ENCODE peak calls at places on chromosomes 3 and 15, in five cellular contexts. A, R, S, J and L are unnamed samples.
A peak's percentile ranks its signal among the peaks of the same experiment; 100 is the strongest.

GRCh38 chr3:112814256-112814655 is 32.4 kb downstream of the CD200R1L start:
- DNase-seq in A (peak; percentile 8), R (no peak), S (no peak), J (no peak), L (no peak)

GRCh38 chr3:131526801-131527347 is 24.1 kb upstream of the MRPL3 start:
- DNase-seq in A (no peak), R (no peak), S (peak; percentile 48), J (peak; percentile 42), L (peak; percentile 20)

GRCh38 chr3:43684944-43685343 is 5.8 kb upstream of the ABHD5 start:
- DNase-seq in A (no peak), R (no peak), S (no peak), J (no peak), L (no peak)

GRCh38 chr3:24373198-24373959 is 121.3 kb downstream of the THRB start:
- DNase-seq in A (no peak), R (peak; percentile 82), S (no peak), J (peak; percentile 22), L (no peak)

GRCh38 chr15:51861557-51862350 is 32.3 kb downstream of the TMOD3 start:
- DNase-seq in A (no peak), R (no peak), S (no peak), J (no peak), L (no peak)

GRCh38 chr3:124230432-124230831 is 238.5 kb upstream of the ROPN1 start:
- DNase-seq in A (no peak), R (no peak), S (no peak), J (no peak), L (no peak)

GRCh38 chr3:57647292-57647940 is 45.5 kb downstream of the DENND6A start:
- DNase-seq in A (no peak), R (no peak), S (no peak), J (no peak), L (no peak)

GRCh38 chr15:27137127-27137526 is 166.1 kb downstream of the GABRG3 start:
- DNase-seq in A (no peak), R (no peak), S (no peak), J (no peak), L (no peak)

GRCh38 chr15:36053746-36054145 is 507.8 kb upstream of the DPH6 start:
- DNase-seq in A (no peak), R (no peak), S (no peak), J (no peak), L (no peak)

GRCh38 chr15:69976366-69976994 is 121.2 kb downstream of the TLE3 start:
- DNase-seq in A (no peak), R (no peak), S (no peak), J (peak; percentile 29), L (no peak)

GRCh38 chr3:58466899-58467563 is 24.9 kb upstream of the KCTD6 start:
- DNase-seq in A (no peak), R (no peak), S (no peak), J (no peak), L (no peak)

GRCh38 chr3:54188176-54188791 is 65.9 kb downstream of the CACNA2D3 start:
- DNase-seq in A (no peak), R (no peak), S (peak; percentile 60), J (peak; percentile 61), L (peak; percentile 57)

GRCh38 chr3:31422237-31422636 is 110.5 kb upstream of the STT3B start:
- DNase-seq in A (no peak), R (no peak), S (no peak), J (no peak), L (no peak)

GRCh38 chr15:72489943-72490554 is 15.9 kb downstream of the ARIH1 start:
- DNase-seq in A (no peak), R (no peak), S (no peak), J (no peak), L (no peak)

GRCh38 chr15:61389334-61390028 is 160.4 kb upstream of the RORA start:
- DNase-seq in A (no peak), R (no peak), S (no peak), J (no peak), L (no peak)

GRCh38 chr15:51724673-51725072 is 12.8 kb downstream of the LYSMD2 start:
- DNase-seq in A (no peak), R (no peak), S (no peak), J (no peak), L (no peak)

GRCh38 chr15:81548350-81549116 is 174.5 kb upstream of the TMC3 start:
- DNase-seq in A (no peak), R (no peak), S (no peak), J (no peak), L (no peak)

GRCh38 chr3:184238246-184238818 is 8.9 kb downstream of the VWA5B2 start:
- DNase-seq in A (no peak), R (no peak), S (no peak), J (no peak), L (no peak)

GRCh38 chr3:101195951-101196713 is 124.2 kb downstream of the IMPG2 start:
- DNase-seq in A (peak; percentile 12), R (no peak), S (no peak), J (no peak), L (no peak)

GRCh38 chr3:19888428-19889152 is 45.4 kb downstream of the EFHB start:
- DNase-seq in A (no peak), R (no peak), S (no peak), J (no peak), L (no peak)

GRCh38 chr15:80199869-80200268 is 47.1 kb downstream of the FAH start:
- DNase-seq in A (no peak), R (no peak), S (no peak), J (no peak), L (no peak)

GRCh38 chr15:57785039-57785438 is 78.5 kb downstream of the POLR2M start:
- DNase-seq in A (no peak), R (no peak), S (no peak), J (no peak), L (no peak)

GRCh38 chr15:33654859-33655258 is 313.4 kb upstream of the CHRM5 start:
- DNase-seq in A (no peak), R (no peak), S (no peak), J (no peak), L (no peak)

GRCh38 chr3:174436367-174436766 is 422.8 kb upstream of the NAALADL2 start:
- DNase-seq in A (no peak), R (no peak), S (no peak), J (no peak), L (no peak)

GRCh38 chr3:20040476-20041196 is 390 bp downstream of the KAT2B start:
- DNase-seq in A (no peak), R (peak; percentile 51), S (peak; percentile 87), J (peak; percentile 69), L (no peak)

GRCh38 chr15:63093486-63094205 is 28.0 kb upstream of the LACTB start:
- DNase-seq in A (peak; percentile 72), R (peak; percentile 78), S (peak; percentile 87), J (peak; percentile 87), L (peak; percentile 96)

GRCh38 chr3:122942937-122943827 is 84.4 kb downstream of the SEMA5B start:
- DNase-seq in A (peak; percentile 13), R (peak; percentile 31), S (peak; percentile 35), J (peak; percentile 87), L (peak; percentile 50)

GRCh38 chr15:78358114-78358513 is 18.0 kb downstream of the CRABP1 start:
- DNase-seq in A (no peak), R (no peak), S (no peak), J (peak; percentile 22), L (no peak)

DNA sequence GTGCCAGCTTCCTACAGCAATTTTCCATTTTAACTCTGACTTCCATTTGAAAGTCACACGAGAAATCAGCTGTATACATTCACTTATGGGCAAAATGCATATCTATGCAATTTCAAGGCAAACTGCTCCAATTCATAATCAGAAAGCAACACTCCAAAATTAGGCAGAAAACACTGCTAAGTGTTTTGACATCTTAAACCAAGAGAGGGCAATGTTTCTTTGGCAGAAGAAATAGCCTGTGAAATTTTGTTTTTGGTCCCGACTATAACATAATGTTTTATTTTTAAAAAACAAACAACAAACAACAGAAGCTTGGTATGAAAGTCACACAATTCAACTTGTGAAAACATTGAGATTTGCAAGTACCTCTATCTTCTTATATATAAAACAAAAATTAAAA is 42.6 kb downstream of the GOLIM4 start:
- DNase-seq in A (no peak), R (no peak), S (no peak), J (no peak), L (no peak)
- H3K4me1 ChIP-seq in A (no peaks in the 10 kb centered on the region), R (no peaks in the 10 kb centered on the region), S (no peaks in the 10 kb centered on the region), J (peaks cover 13% of the 10 kb centered on the region), L (peaks cover 2% of the 10 kb centered on the region)

GRCh38 chr15:74776851-74777768 is 4.8 kb upstream of the CSK start:
- DNase-seq in A (no peak), R (no peak), S (no peak), J (no peak), L (no peak)

GRCh38 chr15:74775132-74775562 is 6.7 kb upstream of the CSK start:
- DNase-seq in A (no peak), R (no peak), S (no peak), J (no peak), L (no peak)

GRCh38 chr15:74777769-74778598 is 3.9 kb upstream of the CSK start:
- DNase-seq in A (no peak), R (no peak), S (no peak), J (no peak), L (no peak)

GRCh38 chr15:74773731-74774252 is 8.1 kb upstream of the CSK start:
- DNase-seq in A (no peak), R (no peak), S (no peak), J (no peak), L (no peak)

DNA sequence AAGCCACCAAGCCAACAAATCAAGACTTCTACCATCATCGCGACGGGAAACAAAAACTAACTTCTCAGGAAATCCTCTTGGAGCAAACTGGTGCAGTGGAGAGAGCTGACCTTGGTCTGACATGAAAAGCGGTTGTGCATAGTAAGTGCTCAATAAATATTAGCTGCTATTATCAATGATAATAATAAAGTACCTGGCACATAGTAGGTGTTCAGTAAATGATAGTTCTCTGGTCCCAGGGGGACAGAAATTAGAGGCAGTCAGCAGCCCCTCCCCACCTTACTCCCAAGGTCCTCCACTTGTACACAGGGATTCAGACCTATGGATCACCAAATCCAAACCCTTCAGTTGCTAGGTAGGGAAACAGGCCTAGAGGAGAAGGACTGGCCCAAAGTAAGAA is 6.0 kb upstream of the CSK start:
- DNase-seq in A (no peak), R (no peak), S (no peak), J (no peak), L (no peak)
- H3K27ac ChIP-seq in A (no peak overlapping the region), R (no peak overlapping the region), S (no peak overlapping the region), J (no peak overlapping the region), L (no peak overlapping the region)

GRCh38 chr3:55884066-55884465 is 397.0 kb upstream of the WNT5A start:
- DNase-seq in A (no peak), R (no peak), S (no peak), J (no peak), L (no peak)
- H3K4me1 ChIP-seq in A (no peaks in the 10 kb centered on the region), R (no peaks in the 10 kb centered on the region), S (no peaks in the 10 kb centered on the region), J (no peaks in the 10 kb centered on the region), L (peaks cover 4% of the 10 kb centered on the region)

GRCh38 chr15:97502038-97502437 is 458.5 kb upstream of the ARRDC4 start:
- DNase-seq in A (no peak), R (no peak), S (no peak), J (no peak), L (no peak)

GRCh38 chr15:97501291-97501690 is 459.2 kb upstream of the ARRDC4 start:
- DNase-seq in A (no peak), R (no peak), S (no peak), J (no peak), L (no peak)

DNA sequence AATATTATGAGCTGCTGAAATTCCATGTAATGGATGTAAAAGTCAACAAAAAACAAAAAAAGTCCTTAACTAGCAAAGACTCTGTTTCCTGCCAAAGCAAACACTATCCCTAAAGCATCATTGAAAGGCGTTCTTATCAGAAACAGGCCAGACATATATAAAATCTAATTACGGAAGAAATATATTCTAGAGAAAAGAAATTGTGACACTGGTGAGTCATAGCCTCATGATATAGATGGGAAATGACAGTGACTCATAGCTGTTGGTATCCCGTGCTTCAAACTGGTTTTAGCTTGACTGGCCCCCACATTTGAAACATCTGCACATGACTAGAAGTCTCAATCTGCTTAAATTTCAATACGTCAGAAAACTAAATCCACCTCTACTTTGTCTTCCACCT is 456.5 kb upstream of the ARRDC4 start:
- DNase-seq in A (no peak), R (no peak), S (no peak), J (no peak), L (no peak)
- H3K27ac ChIP-seq in A (no peak overlapping the region), R (no peak overlapping the region), S (no peak overlapping the region), J (no peak overlapping the region), L (no peak overlapping the region)